ENCODE peak calls at places on chromosomes 12 and 14, in ten cellular contexts. G is WTC11; L is dorsolateral prefrontal cortex; C is mucosa of gallbladder; B is IMR-90; J is stimulated activated CD4-positive, alpha-beta T cell treated with anti-CD3 and anti-CD28 coated beads, Interleukin-12 subunit alpha, Interleukin-12 subunit beta, amount 100 ng/mL, for 4 hours; A is NCI-H345; K is cerebellum; E is stimulated activated CD8-positive, alpha-beta memory T cell treated with anti-CD3 and anti-CD28 coated beads, Interleukin-12 subunit alpha, Interleukin-12 subunit beta, amount 100 ng/mL, for 1 hour; H is iris pigment epithelial cell. R is an unnamed sample.

GRCh38 chr12:29225834-29226233 is 76.8 kb downstream of the FAR2 start:
- DNase-seq in J (no peak), E (no peak), A (no peak), G (no peak), B (no peak), L (no peak), K (no peak), H (no peak), C (no peak), R (no peak)

GRCh38 chr14:100423421-100424010 is 100.4 kb downstream of the SLC25A47 start:
- DNase-seq in G (no peak), H (no peak), J (no peak), C (no peak), A (no peak), K (no peak), L (no peak), E (no peak), B (no peak), R (no peak)

GRCh38 chr12:96197503-96198272 is 3.5 kb downstream of the ELK3 start:
- DNase-seq in L (no peak), G (no peak), H (peak), E (no peak), B (peak), K (no peak), A (no peak), J (no peak), C (no peak), R (no peak)

GRCh38 chr14:105007593-105008264 is 13.2 kb downstream of the CDCA4 start:
- DNase-seq in A (no peak), E (no peak), B (no peak), L (no peak), H (no peak), C (no peak), K (no peak), J (no peak), G (no peak), R (no peak)

GRCh38 chr14:37340353-37340752 is 142.6 kb downstream of the MIPOL1 start:
- DNase-seq in C (no peak), B (no peak), H (no peak), A (no peak), J (no peak), K (no peak), E (no peak), L (no peak), G (no peak), R (no peak)

GRCh38 chr12:8638951-8639350 is 23.7 kb downstream of the MFAP5 start:
- DNase-seq in G (no peak), C (no peak), K (no peak), E (no peak), H (no peak), J (no peak), L (no peak), A (no peak), B (no peak), R (no peak)

GRCh38 chr14:65840786-65841185 is 428.3 kb downstream of the FUT8 start:
- DNase-seq in E (no peak), J (no peak), G (no peak), C (no peak), K (no peak), A (peak), L (no peak), H (peak), B (peak), R (no peak)

GRCh38 chr12:126404293-126404851 is 1339.1 kb downstream of the AACS start:
- DNase-seq in G (no peak), L (no peak), C (no peak), A (no peak), E (no peak), B (no peak), K (no peak), J (no peak), H (peak), R (no peak)

GRCh38 chr14:68952544-68953535 is 26.3 kb downstream of the ACTN1 start:
- DNase-seq in B (peak), A (no peak), E (no peak), K (no peak), L (no peak), H (peak), G (no peak), J (no peak), C (peak), R (no peak)

GRCh38 chr14:71541271-71541670 is 391.0 kb upstream of the RGS6 start:
- DNase-seq in J (no peak), H (no peak), A (no peak), C (no peak), E (no peak), G (no peak), K (no peak), L (no peak), B (no peak), R (no peak)

GRCh38 chr14:61234215-61234916 is 46.8 kb downstream of the TMEM30B start:
- DNase-seq in C (no peak), E (no peak), A (no peak), K (no peak), L (no peak), G (no peak), J (no peak), B (no peak), H (peak), R (no peak)

GRCh38 chr12:90543841-90544240 is 411.1 kb downstream of the CCER1 start:
- DNase-seq in B (peak), L (no peak), H (peak), C (no peak), A (no peak), K (no peak), J (no peak), E (no peak), G (no peak), R (no peak)

GRCh38 chr14:104143071-104143470 is 4.7 kb downstream of the KIF26A start:
- DNase-seq in K (no peak), G (no peak), J (no peak), H (no peak), E (no peak), L (peak), C (no peak), A (no peak), B (no peak), R (no peak)

GRCh38 chr12:68743416-68743815 is 2.6 kb upstream of the SLC35E3 start:
- DNase-seq in E (no peak), J (no peak), C (no peak), K (no peak), L (no peak), H (peak), B (no peak), G (no peak), A (no peak), R (no peak)

GRCh38 chr12:4355150-4355842 is 24.2 kb downstream of the FGF23 start:
- DNase-seq in G (no peak), B (no peak), A (no peak), E (no peak), C (no peak), H (peak), K (no peak), L (no peak), J (no peak), R (no peak)

GRCh38 chr14:22829661-22830328 is at the start of gene MRPL52:
- DNase-seq in C (peak), J (peak), E (peak), H (peak), K (peak), B (peak), G (peak), L (peak), A (peak), R (peak)

GRCh38 chr14:60656755-60657608 is 7.7 kb upstream of the SIX1 start:
- DNase-seq in K (no peak), E (no peak), H (peak), L (no peak), B (peak), J (no peak), G (peak), C (no peak), A (peak), R (no peak)

GRCh38 chr12:124160102-124160501 is 134.8 kb upstream of the RFLNA start:
- DNase-seq in E (no peak), H (no peak), J (no peak), B (no peak), K (no peak), A (no peak), C (no peak), G (no peak), L (no peak), R (no peak)

GRCh38 chr14:75506930-75507329 is 15.3 kb upstream of the BATF start:
- DNase-seq in A (no peak), H (no peak), E (no peak), G (no peak), K (no peak), B (no peak), L (no peak), J (no peak), C (no peak), R (no peak)

GRCh38 chr12:110760204-110760609 is 17.5 kb upstream of the PPP1CC start:
- DNase-seq in B (no peak), E (no peak), L (no peak), C (no peak), J (no peak), A (no peak), H (no peak), G (no peak), K (no peak), R (no peak)